ENCODE peak calls at places on chromosomes 4 and X, in five cellular contexts. One of them, this sample, is unnamed. For H3K27me3, the result is how much of the 10 kb centered on the place peaks cover.

GRCh38 chrX:23661671-23662070 is 5.6 kb upstream of the PRDX4 start:
- DNase-seq in cardiac muscle cell: no peak
- DNase-seq in PC-3: no peak
- DNase-seq in GM06990: no peak
- DNase-seq in fibroblast of lung: peak
- DNase-seq in this sample: no peak

GRCh38 chrX:110944793-110945466 is 149.3 kb upstream of the CHRDL1 start:
- DNase-seq in GM06990: no peak
- DNase-seq in fibroblast of lung: no peak
- DNase-seq in cardiac muscle cell: peak
- DNase-seq in PC-3: no peak
- DNase-seq in this sample: no peak

GRCh38 chrX:13088155-13088485 is 43.7 kb upstream of the FAM9C start:
- DNase-seq in cardiac muscle cell: no peak
- DNase-seq in fibroblast of lung: no peak
- DNase-seq in GM06990: no peak
- DNase-seq in PC-3: no peak
- DNase-seq in this sample: no peak

GRCh38 chr4:173468314-173468713 is 61.7 kb downstream of the HAND2 start:
- DNase-seq in PC-3: no peak
- DNase-seq in GM06990: no peak
- DNase-seq in cardiac muscle cell: no peak
- DNase-seq in fibroblast of lung: no peak
- DNase-seq in this sample: no peak

GRCh38 chrX:3286196-3286920 is 60.1 kb downstream of the MXRA5 start:
- DNase-seq in cardiac muscle cell: no peak
- DNase-seq in GM06990: no peak
- DNase-seq in PC-3: peak
- DNase-seq in fibroblast of lung: peak
- DNase-seq in this sample: no peak

GRCh38 chrX:138349351-138349750 is 362.2 kb downstream of the FGF13 start:
- DNase-seq in GM06990: no peak
- DNase-seq in cardiac muscle cell: no peak
- DNase-seq in PC-3: no peak
- DNase-seq in fibroblast of lung: no peak
- DNase-seq in this sample: no peak

GRCh38 chr4:139913398-139913990 is 240.5 kb downstream of the MAML3 start:
- DNase-seq in GM06990: no peak
- DNase-seq in PC-3: no peak
- DNase-seq in fibroblast of lung: peak
- DNase-seq in cardiac muscle cell: no peak
- DNase-seq in this sample: no peak

GRCh38 chrX:124328765-124329164 is 3.7 kb upstream of the TEX13D start:
- DNase-seq in PC-3: peak
- DNase-seq in cardiac muscle cell: no peak
- DNase-seq in fibroblast of lung: no peak
- DNase-seq in GM06990: no peak
- DNase-seq in this sample: peak

GRCh38 chr4:96526625-96527024 is 686.7 kb downstream of the PDHA2 start:
- DNase-seq in cardiac muscle cell: no peak
- DNase-seq in GM06990: no peak
- DNase-seq in fibroblast of lung: no peak
- DNase-seq in PC-3: no peak
- DNase-seq in this sample: no peak

GRCh38 chrX:71214604-71215334 is 8.3 kb upstream of the GJB1 start:
- DNase-seq in fibroblast of lung: no peak
- DNase-seq in PC-3: no peak
- DNase-seq in cardiac muscle cell: no peak
- DNase-seq in GM06990: no peak
- DNase-seq in this sample: no peak

GRCh38 chr4:60944070-60944469 is 256.1 kb upstream of the ADGRL3 start:
- DNase-seq in cardiac muscle cell: no peak
- DNase-seq in fibroblast of lung: peak
- DNase-seq in GM06990: no peak
- DNase-seq in PC-3: no peak
- DNase-seq in this sample: no peak

GRCh38 chrX:119682019-119682989 is 10.7 kb downstream of the SEPTIN6 start:
- DNase-seq in fibroblast of lung: no peak
- DNase-seq in GM06990: peak
- DNase-seq in PC-3: no peak
- DNase-seq in cardiac muscle cell: no peak
- DNase-seq in this sample: no peak

GRCh38 chrX:24838624-24839023 is 144.9 kb downstream of the POLA1 start:
- DNase-seq in fibroblast of lung: peak
- DNase-seq in PC-3: peak
- DNase-seq in GM06990: no peak
- DNase-seq in cardiac muscle cell: peak
- DNase-seq in this sample: no peak

GRCh38 chr4:4717692-4718091 is 141.8 kb upstream of the MSX1 start:
- DNase-seq in fibroblast of lung: no peak
- DNase-seq in GM06990: no peak
- DNase-seq in PC-3: peak
- DNase-seq in cardiac muscle cell: no peak
- DNase-seq in this sample: no peak

GRCh38 chrX:113059714-113060113 is 219.1 kb upstream of the AMOT start:
- DNase-seq in PC-3: no peak
- DNase-seq in GM06990: no peak
- DNase-seq in fibroblast of lung: no peak
- DNase-seq in cardiac muscle cell: no peak
- DNase-seq in this sample: no peak

GRCh38 chrX:118508690-118509089 is 13.1 kb downstream of the DOCK11 start:
- DNase-seq in GM06990: no peak
- DNase-seq in PC-3: no peak
- DNase-seq in fibroblast of lung: no peak
- DNase-seq in cardiac muscle cell: no peak
- DNase-seq in this sample: no peak
- TF ChIP-seq CTCF in GM06990: no peak
- TF ChIP-seq CTCF in PC-3: no peak
- TF ChIP-seq CTCF in fibroblast of lung: peak
- TF ChIP-seq CTCF in cardiac muscle cell: peak
- TF ChIP-seq CTCF in this sample: no peak

GRCh38 chrX:69257504-69258127 is 92.4 kb upstream of the PJA1 start:
- DNase-seq in GM06990: no peak
- DNase-seq in fibroblast of lung: no peak
- DNase-seq in cardiac muscle cell: no peak
- DNase-seq in PC-3: no peak
- DNase-seq in this sample: no peak

GRCh38 chrX:69264134-69264533 is 98.9 kb upstream of the PJA1 start:
- DNase-seq in fibroblast of lung: no peak
- DNase-seq in PC-3: no peak
- DNase-seq in GM06990: no peak
- DNase-seq in cardiac muscle cell: no peak
- DNase-seq in this sample: no peak

GRCh38 chrX:69258893-69259292 is 93.6 kb upstream of the PJA1 start:
- DNase-seq in cardiac muscle cell: no peak
- DNase-seq in fibroblast of lung: no peak
- DNase-seq in GM06990: no peak
- DNase-seq in PC-3: no peak
- DNase-seq in this sample: no peak

GRCh38 chrX:69263421-69263820 is 98.2 kb upstream of the PJA1 start:
- DNase-seq in fibroblast of lung: no peak
- DNase-seq in cardiac muscle cell: no peak
- DNase-seq in GM06990: no peak
- DNase-seq in PC-3: no peak
- DNase-seq in this sample: no peak

DNA sequence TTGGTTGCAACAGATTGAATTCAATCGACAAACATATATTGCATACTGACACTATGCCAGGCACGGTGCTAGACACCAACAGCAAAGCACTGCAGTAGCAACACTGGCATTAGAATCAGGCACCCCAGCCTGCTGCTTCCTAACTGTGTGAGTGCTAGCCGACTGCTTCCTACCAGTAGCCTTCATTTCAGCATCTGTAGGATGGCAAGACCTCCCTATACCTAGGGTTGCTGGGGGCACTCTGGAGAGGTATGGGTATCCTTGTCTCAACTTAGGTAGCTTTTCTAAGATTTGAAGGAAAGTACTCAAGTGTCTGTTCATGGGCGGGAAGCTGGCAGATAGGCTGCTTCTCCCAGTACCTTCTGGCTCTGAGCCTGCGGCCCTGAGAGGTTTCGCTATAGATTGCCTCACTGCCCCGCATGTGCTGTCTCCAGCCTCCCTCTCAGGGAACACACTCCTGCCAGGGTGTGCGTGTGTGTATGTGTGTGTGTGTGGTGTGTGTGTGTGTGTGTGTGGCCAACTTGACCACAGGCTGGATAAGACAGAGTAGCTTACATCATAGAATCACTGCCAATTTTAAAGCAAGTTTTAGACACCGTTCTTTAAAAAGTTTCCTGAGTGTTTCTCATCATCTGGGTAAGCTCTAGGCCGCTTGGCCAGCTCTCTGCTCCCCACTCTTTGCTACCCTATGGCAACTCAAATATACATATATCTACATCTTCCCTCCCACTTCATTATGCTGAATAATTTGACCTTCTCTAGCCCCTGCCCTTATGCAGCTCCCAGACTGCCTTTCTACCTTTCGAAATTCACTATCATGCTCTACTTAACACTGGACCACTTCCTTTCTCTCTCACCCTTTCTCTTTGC is 97.0 kb upstream of the PJA1 start:
- DNase-seq in cardiac muscle cell: peak
- DNase-seq in GM06990: no peak
- DNase-seq in PC-3: no peak
- DNase-seq in fibroblast of lung: peak
- DNase-seq in this sample: no peak
- H3K27me3 ChIP-seq in cardiac muscle cell: under half
- H3K27me3 ChIP-seq in GM06990: under half
- H3K27me3 ChIP-seq in PC-3: under half
- H3K27me3 ChIP-seq in fibroblast of lung: under half
- H3K27me3 ChIP-seq in this sample: under half

GRCh38 chr4:169254546-169254983 is 16.2 kb downstream of the SH3RF1 start:
- DNase-seq in GM06990: no peak
- DNase-seq in fibroblast of lung: peak
- DNase-seq in PC-3: peak
- DNase-seq in cardiac muscle cell: no peak
- DNase-seq in this sample: peak
- H3K4me3 ChIP-seq in GM06990: no peak
- H3K4me3 ChIP-seq in fibroblast of lung: no peak
- H3K4me3 ChIP-seq in PC-3: peak
- H3K4me3 ChIP-seq in cardiac muscle cell: no peak
- H3K4me3 ChIP-seq in this sample: no peak

GRCh38 chrX:107775734-107776511 is at the start of gene TSC22D3:
- DNase-seq in fibroblast of lung: peak
- DNase-seq in cardiac muscle cell: peak
- DNase-seq in PC-3: peak
- DNase-seq in GM06990: peak
- DNase-seq in this sample: peak
- TF ChIP-seq CTCF in fibroblast of lung: peak
- TF ChIP-seq CTCF in cardiac muscle cell: no peak
- TF ChIP-seq CTCF in PC-3: no peak
- TF ChIP-seq CTCF in GM06990: no peak
- TF ChIP-seq CTCF in this sample: no peak

GRCh38 chrX:47266643-47267042 is 33.8 kb downstream of the USP11 start:
- DNase-seq in PC-3: no peak
- DNase-seq in GM06990: no peak
- DNase-seq in cardiac muscle cell: no peak
- DNase-seq in fibroblast of lung: no peak
- DNase-seq in this sample: no peak
- H3K27me3 ChIP-seq in PC-3: under half
- H3K27me3 ChIP-seq in GM06990: under half
- H3K27me3 ChIP-seq in cardiac muscle cell: under half
- H3K27me3 ChIP-seq in fibroblast of lung: under half
- H3K27me3 ChIP-seq in this sample: under half

This sample was measured in kidney epithelial cell.